ENCODE peak calls at places on chromosomes 5 and 9, in four cellular contexts. N is body of pancreas, Q is A549, F is tibial nerve. A is an unnamed sample. For H3K9me3, the result is how much of the 10 kb centered on the place peaks cover.

GRCh38 chr5:64019746-64020145 is 57.5 kb upstream of the HTR1A start:
- DNase-seq in N (no peak), Q (no peak), F (no peak), A (no peak)

GRCh38 chr5:132829742-132830435 is 558 bp downstream of the SHROOM1 start:
- DNase-seq in N (peak), Q (peak), F (peak), A (no peak)

GRCh38 chr5:65292196-65292595 is 189.5 kb downstream of the ADAMTS6 start:
- DNase-seq in N (no peak), Q (no peak), F (no peak), A (no peak)

GRCh38 chr5:107466233-107466769 is 204.4 kb downstream of the EFNA5 start:
- DNase-seq in N (no peak), Q (peak), F (no peak), A (no peak)

GRCh38 chr5:61020415-61020814 is 75.4 kb downstream of the NDUFAF2 start:
- DNase-seq in N (peak), Q (no peak), F (no peak), A (no peak)

GRCh38 chr5:171429543-171429910 is 10.1 kb downstream of the FGF18 start:
- DNase-seq in N (no peak), Q (no peak), F (peak), A (no peak)

GRCh38 chr9:34989056-34989945 is at the start of gene DNAJB5:
- DNase-seq in N (peak), Q (peak), F (peak), A (peak)

GRCh38 chr5:163916376-163916775 is 411.0 kb downstream of the MAT2B start:
- DNase-seq in N (no peak), Q (no peak), F (no peak), A (no peak)

GRCh38 chr9:20243866-20244647 is 378.2 kb downstream of the MLLT3 start:
- DNase-seq in N (no peak), Q (no peak), F (no peak), A (no peak)

GRCh38 chr5:122030251-122030650 is 47.8 kb downstream of the LOX start:
- DNase-seq in N (no peak), Q (no peak), F (no peak), A (no peak)

GRCh38 chr9:114588671-114589526 is 1.3 kb downstream of the ATP6V1G1 start:
- DNase-seq in N (no peak), Q (no peak), F (no peak), A (no peak)

GRCh38 chr9:91814681-91815212 is 135.3 kb downstream of the ROR2 start:
- DNase-seq in N (no peak), Q (no peak), F (no peak), A (no peak)

GRCh38 chr5:146762830-146763229 is 115.7 kb downstream of the PPP2R2B start:
- DNase-seq in N (no peak), Q (no peak), F (no peak), A (no peak)

GRCh38 chr9:131972889-131973288 is 106.8 kb downstream of the MED27 start:
- DNase-seq in N (no peak), Q (no peak), F (no peak), A (no peak)

GRCh38 chr5:122896598-122897282 is 51.3 kb downstream of the SNX24 start:
- DNase-seq in N (no peak), Q (no peak), F (no peak), A (no peak)

GRCh38 chr5:9173281-9174048 is 372.4 kb downstream of the SEMA5A start:
- DNase-seq in N (no peak), Q (no peak), F (no peak), A (no peak)

GRCh38 chr5:73186976-73187375 is 14.0 kb downstream of the TMEM174 start:
- DNase-seq in N (no peak), Q (no peak), F (no peak), A (no peak)

GRCh38 chr9:19720374-19720773 is 68.5 kb downstream of the SLC24A2 start:
- DNase-seq in N (no peak), Q (no peak), F (no peak), A (no peak)

GRCh38 chr9:109907400-109907799 is 127.4 kb downstream of the PALM2AKAP2 start:
- DNase-seq in N (no peak), Q (no peak), F (no peak), A (no peak)

GRCh38 chr9:133701321-133701980 is 36.7 kb downstream of the SARDH start:
- DNase-seq in N (no peak), Q (no peak), F (no peak), A (no peak)

GRCh38 chr5:105695916-105696315 is 1974.8 kb downstream of the EFNA5 start:
- DNase-seq in N (no peak), Q (no peak), F (no peak), A (no peak)

GRCh38 chr5:164422400-164422799 is 917.0 kb downstream of the MAT2B start:
- DNase-seq in N (no peak), Q (no peak), F (no peak), A (no peak)

DNA sequence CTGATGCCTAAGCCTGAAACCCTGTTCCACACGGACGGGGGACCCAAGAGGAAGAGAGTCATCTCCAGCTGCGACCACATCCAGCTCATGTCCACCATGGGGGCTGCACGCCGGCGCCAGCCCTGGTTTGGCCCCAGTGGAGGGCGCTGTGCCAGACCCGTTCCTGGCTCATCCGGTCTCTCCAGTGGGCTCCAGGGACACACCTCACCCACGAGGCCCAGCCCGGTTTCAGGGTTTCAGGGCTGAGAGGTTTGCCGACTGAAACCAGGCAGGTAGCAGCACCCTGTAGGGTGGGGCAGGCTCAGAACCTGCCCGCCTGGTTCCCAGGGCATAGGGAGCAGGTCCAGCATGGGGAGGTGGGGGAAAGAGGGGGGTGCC is 71.4 kb upstream of the STXBP1 start:
- DNase-seq in N (peak), Q (no peak), F (no peak), A (no peak)
- TF ChIP-seq CTCF in N (no peak), Q (no peak), F (no peak), A (no peak)

GRCh38 chr9:122106576-122106975 is 13.5 kb upstream of the TTLL11 start:
- DNase-seq in N (no peak), Q (no peak), F (no peak), A (no peak)
- H3K9me3 ChIP-seq in N (under half), Q (under half), F (under half), A (under half)

GRCh38 chr5:165497707-165498106 is 1992.3 kb downstream of the MAT2B start:
- DNase-seq in N (no peak), Q (peak), F (no peak), A (no peak)
- TF ChIP-seq CTCF in N (peak), Q (peak), F (peak), A (no peak)

GRCh38 chr5:153050496-153051179 is 439.8 kb upstream of the GRIA1 start:
- DNase-seq in N (no peak), Q (no peak), F (no peak), A (no peak)
- H3K9me3 ChIP-seq in N (under half), Q (under half), F (under half), A (under half)

DNA sequence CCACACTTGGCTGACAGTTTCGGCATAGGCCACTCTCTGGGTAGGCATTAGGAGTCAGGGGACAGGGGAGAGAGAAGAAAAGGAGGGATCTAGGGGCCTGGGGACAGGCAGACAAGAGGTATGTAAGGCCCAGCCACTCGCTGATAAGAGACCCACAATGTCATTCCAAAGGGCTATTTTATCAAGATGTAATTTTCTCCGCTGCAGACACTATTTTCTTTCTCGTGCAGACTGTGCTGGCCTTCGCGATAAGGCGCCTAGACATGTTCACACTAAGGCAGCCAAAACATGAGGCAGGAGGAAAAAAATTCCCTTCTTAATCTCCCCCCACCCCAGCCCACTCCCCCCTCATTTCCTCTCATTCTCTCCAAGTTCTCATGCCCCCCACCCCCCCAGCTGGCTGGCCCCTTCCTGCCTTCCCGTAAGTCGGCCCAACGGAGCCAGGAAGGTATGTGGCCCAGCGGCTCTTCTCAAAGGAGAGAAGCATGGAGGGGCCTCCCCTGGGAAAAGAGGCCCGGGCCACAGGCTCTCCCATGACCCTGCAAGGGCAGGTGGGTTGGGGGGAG is 44.9 kb upstream of the SYNPO start:
- DNase-seq in N (no peak), Q (no peak), F (no peak), A (peak)
- TF ChIP-seq CTCF in N (no peak), Q (no peak), F (no peak), A (no peak)

GRCh38 chr5:67581203-67581602 is 384.6 kb upstream of the CD180 start:
- DNase-seq in N (no peak), Q (no peak), F (no peak), A (no peak)
- H3K9me3 ChIP-seq in N (under half), Q (under half), F (under half), A (under half)

GRCh38 chr9:37262410-37262809 is 142.0 kb downstream of the ZCCHC7 start:
- DNase-seq in N (no peak), Q (no peak), F (no peak), A (no peak)
- TF ChIP-seq CTCF in N (peak), Q (peak), F (peak), A (no peak)

GRCh38 chr9:107177857-107178256 is 105.2 kb upstream of the RAD23B start:
- DNase-seq in N (no peak), Q (no peak), F (no peak), A (no peak)
- H3K9me3 ChIP-seq in N (under half), Q (under half), F (under half), A (under half)

DNA sequence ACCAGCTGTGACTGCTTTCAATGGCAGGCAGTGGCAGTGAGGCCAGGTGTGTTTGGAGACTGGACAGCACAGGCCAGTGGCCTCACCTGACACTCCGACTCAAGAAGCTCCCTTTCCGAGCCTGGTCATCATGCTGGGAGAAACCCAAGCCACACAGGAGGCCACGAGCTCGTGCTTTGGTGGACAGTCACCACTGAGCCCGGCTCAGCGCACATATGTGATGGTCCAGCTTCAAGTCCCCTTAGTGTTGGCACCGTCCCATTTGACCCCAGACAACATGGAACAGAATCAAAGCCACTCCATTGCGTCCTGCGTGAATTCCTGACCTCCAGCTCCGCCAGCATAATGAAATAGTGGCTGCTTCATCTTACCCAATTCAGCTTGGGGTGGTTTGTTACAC is 64.0 kb upstream of the PPP1R26 start:
- DNase-seq in N (no peak), Q (no peak), F (no peak), A (no peak)
- TF ChIP-seq CTCF in N (no peak), Q (no peak), F (no peak), A (no peak)

DNA sequence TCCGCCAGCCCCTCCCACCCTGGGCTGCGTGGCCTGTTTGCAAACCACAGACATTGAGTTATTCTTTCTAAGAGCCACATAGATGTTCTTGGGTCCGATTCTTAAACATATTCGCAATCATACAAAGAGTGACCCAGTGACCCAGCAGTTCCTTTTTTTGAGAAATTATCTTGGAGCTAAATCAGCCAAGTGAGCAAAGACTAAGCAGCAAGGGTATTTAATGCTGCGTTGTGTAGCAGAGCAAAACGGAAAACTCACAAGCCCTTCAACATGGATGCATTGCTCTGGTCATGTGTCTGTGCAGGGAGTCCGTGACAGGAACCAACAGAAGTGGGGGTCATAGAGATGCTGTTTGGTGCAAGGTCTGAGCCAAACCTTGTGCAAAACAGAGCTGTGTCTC is 95.6 kb downstream of the OLFM1 start:
- DNase-seq in N (no peak), Q (no peak), F (no peak), A (no peak)
- H3K9me3 ChIP-seq in N (under half), Q (under half), F (under half), A (under half)